ENCODE peak calls at places on chromosomes 5 and 9, in seven cellular contexts. One of them, this sample, is unnamed.

GRCh38 chr5:105849701-105850100 is 1821.0 kb downstream of the EFNA5 start:
- DNase-seq in dorsolateral prefrontal cortex: no peak
- DNase-seq in activated T-cell treated with anti-CD3 and anti-CD28 coated beads, Interleukin-2, amount 50 U/mL, for 4 hours: no peak
- DNase-seq in C1 segment of cervical spinal cord: no peak
- DNase-seq in tibial nerve: no peak
- DNase-seq in ovary: no peak
- DNase-seq in NCI-H1105: no peak
- DNase-seq in this sample: no peak

GRCh38 chr5:92613546-92613945 is 967.5 kb downstream of the NR2F1-AS1 start:
- DNase-seq in dorsolateral prefrontal cortex: no peak
- DNase-seq in NCI-H1105: no peak
- DNase-seq in ovary: no peak
- DNase-seq in C1 segment of cervical spinal cord: no peak
- DNase-seq in tibial nerve: no peak
- DNase-seq in activated T-cell treated with anti-CD3 and anti-CD28 coated beads, Interleukin-2, amount 50 U/mL, for 4 hours: no peak
- DNase-seq in this sample: no peak

GRCh38 chr9:85264695-85265094 is 477.1 kb downstream of the AGTPBP1 start:
- DNase-seq in dorsolateral prefrontal cortex: no peak
- DNase-seq in ovary: no peak
- DNase-seq in C1 segment of cervical spinal cord: no peak
- DNase-seq in activated T-cell treated with anti-CD3 and anti-CD28 coated beads, Interleukin-2, amount 50 U/mL, for 4 hours: no peak
- DNase-seq in tibial nerve: no peak
- DNase-seq in NCI-H1105: no peak
- DNase-seq in this sample: no peak

GRCh38 chr9:19785230-19785629 is 3.6 kb downstream of the SLC24A2 start:
- DNase-seq in tibial nerve: no peak
- DNase-seq in dorsolateral prefrontal cortex: no peak
- DNase-seq in C1 segment of cervical spinal cord: no peak
- DNase-seq in ovary: no peak
- DNase-seq in activated T-cell treated with anti-CD3 and anti-CD28 coated beads, Interleukin-2, amount 50 U/mL, for 4 hours: no peak
- DNase-seq in NCI-H1105: no peak
- DNase-seq in this sample: no peak

GRCh38 chr5:81718300-81718699 is 32.6 kb downstream of the SSBP2 start:
- DNase-seq in C1 segment of cervical spinal cord: no peak
- DNase-seq in tibial nerve: no peak
- DNase-seq in dorsolateral prefrontal cortex: no peak
- DNase-seq in ovary: no peak
- DNase-seq in NCI-H1105: no peak
- DNase-seq in activated T-cell treated with anti-CD3 and anti-CD28 coated beads, Interleukin-2, amount 50 U/mL, for 4 hours: no peak
- DNase-seq in this sample: no peak

GRCh38 chr5:270340-270739 is 1.1 kb upstream of the PDCD6 start:
- DNase-seq in activated T-cell treated with anti-CD3 and anti-CD28 coated beads, Interleukin-2, amount 50 U/mL, for 4 hours: no peak
- DNase-seq in dorsolateral prefrontal cortex: no peak
- DNase-seq in C1 segment of cervical spinal cord: no peak
- DNase-seq in ovary: peak
- DNase-seq in NCI-H1105: no peak
- DNase-seq in tibial nerve: no peak
- DNase-seq in this sample: no peak

GRCh38 chr5:35129276-35129675 is 81.5 kb upstream of the AGXT2 start:
- DNase-seq in NCI-H1105: no peak
- DNase-seq in activated T-cell treated with anti-CD3 and anti-CD28 coated beads, Interleukin-2, amount 50 U/mL, for 4 hours: no peak
- DNase-seq in dorsolateral prefrontal cortex: no peak
- DNase-seq in tibial nerve: no peak
- DNase-seq in ovary: no peak
- DNase-seq in C1 segment of cervical spinal cord: no peak
- DNase-seq in this sample: no peak

GRCh38 chr5:171711631-171712030 is 74.0 kb upstream of the SMIM23 start:
- DNase-seq in ovary: no peak
- DNase-seq in tibial nerve: no peak
- DNase-seq in C1 segment of cervical spinal cord: no peak
- DNase-seq in activated T-cell treated with anti-CD3 and anti-CD28 coated beads, Interleukin-2, amount 50 U/mL, for 4 hours: no peak
- DNase-seq in dorsolateral prefrontal cortex: no peak
- DNase-seq in NCI-H1105: no peak
- DNase-seq in this sample: no peak

GRCh38 chr9:129436751-129437625 is 183.9 kb downstream of the C9orf50 start:
- DNase-seq in ovary: peak
- DNase-seq in activated T-cell treated with anti-CD3 and anti-CD28 coated beads, Interleukin-2, amount 50 U/mL, for 4 hours: peak
- DNase-seq in C1 segment of cervical spinal cord: no peak
- DNase-seq in NCI-H1105: peak
- DNase-seq in tibial nerve: no peak
- DNase-seq in dorsolateral prefrontal cortex: peak
- DNase-seq in this sample: no peak

GRCh38 chr5:135318037-135318436 is 81.0 kb downstream of the MACROH2A1 start:
- DNase-seq in tibial nerve: no peak
- DNase-seq in NCI-H1105: no peak
- DNase-seq in activated T-cell treated with anti-CD3 and anti-CD28 coated beads, Interleukin-2, amount 50 U/mL, for 4 hours: no peak
- DNase-seq in C1 segment of cervical spinal cord: no peak
- DNase-seq in dorsolateral prefrontal cortex: peak
- DNase-seq in ovary: no peak
- DNase-seq in this sample: no peak

GRCh38 chr9:4128876-4129275 is 171.0 kb downstream of the GLIS3 start:
- DNase-seq in C1 segment of cervical spinal cord: no peak
- DNase-seq in tibial nerve: no peak
- DNase-seq in dorsolateral prefrontal cortex: no peak
- DNase-seq in NCI-H1105: no peak
- DNase-seq in ovary: no peak
- DNase-seq in activated T-cell treated with anti-CD3 and anti-CD28 coated beads, Interleukin-2, amount 50 U/mL, for 4 hours: no peak
- DNase-seq in this sample: no peak

GRCh38 chr5:52690236-52690685 is 97.5 kb upstream of the ITGA1 start:
- DNase-seq in ovary: no peak
- DNase-seq in C1 segment of cervical spinal cord: no peak
- DNase-seq in dorsolateral prefrontal cortex: no peak
- DNase-seq in NCI-H1105: no peak
- DNase-seq in activated T-cell treated with anti-CD3 and anti-CD28 coated beads, Interleukin-2, amount 50 U/mL, for 4 hours: no peak
- DNase-seq in tibial nerve: no peak
- DNase-seq in this sample: no peak

GRCh38 chr9:131138676-131139075 is 13.3 kb downstream of the NUP214 start:
- DNase-seq in NCI-H1105: no peak
- DNase-seq in ovary: no peak
- DNase-seq in tibial nerve: no peak
- DNase-seq in dorsolateral prefrontal cortex: no peak
- DNase-seq in activated T-cell treated with anti-CD3 and anti-CD28 coated beads, Interleukin-2, amount 50 U/mL, for 4 hours: no peak
- DNase-seq in C1 segment of cervical spinal cord: no peak
- DNase-seq in this sample: no peak

GRCh38 chr9:21782207-21782606 is 20.2 kb upstream of the MTAP start:
- DNase-seq in tibial nerve: no peak
- DNase-seq in NCI-H1105: no peak
- DNase-seq in activated T-cell treated with anti-CD3 and anti-CD28 coated beads, Interleukin-2, amount 50 U/mL, for 4 hours: no peak
- DNase-seq in C1 segment of cervical spinal cord: no peak
- DNase-seq in ovary: no peak
- DNase-seq in dorsolateral prefrontal cortex: no peak
- DNase-seq in this sample: no peak

GRCh38 chr5:51377151-51378060 is 5.8 kb upstream of the ISL1 start:
- DNase-seq in ovary: no peak
- DNase-seq in dorsolateral prefrontal cortex: no peak
- DNase-seq in C1 segment of cervical spinal cord: no peak
- DNase-seq in NCI-H1105: no peak
- DNase-seq in activated T-cell treated with anti-CD3 and anti-CD28 coated beads, Interleukin-2, amount 50 U/mL, for 4 hours: no peak
- DNase-seq in tibial nerve: no peak
- DNase-seq in this sample: no peak

GRCh38 chr9:130770093-130770492 is 65.0 kb upstream of the ABL1 start:
- DNase-seq in activated T-cell treated with anti-CD3 and anti-CD28 coated beads, Interleukin-2, amount 50 U/mL, for 4 hours: no peak
- DNase-seq in dorsolateral prefrontal cortex: no peak
- DNase-seq in ovary: no peak
- DNase-seq in NCI-H1105: no peak
- DNase-seq in C1 segment of cervical spinal cord: no peak
- DNase-seq in tibial nerve: no peak
- DNase-seq in this sample: no peak

GRCh38 chr5:95620870-95621838 is 1.3 kb downstream of the GPR150 start:
- DNase-seq in tibial nerve: no peak
- DNase-seq in activated T-cell treated with anti-CD3 and anti-CD28 coated beads, Interleukin-2, amount 50 U/mL, for 4 hours: peak
- DNase-seq in dorsolateral prefrontal cortex: no peak
- DNase-seq in C1 segment of cervical spinal cord: no peak
- DNase-seq in NCI-H1105: peak
- DNase-seq in ovary: no peak
- DNase-seq in this sample: no peak

GRCh38 chr5:117681855-117682254 is 1107.2 kb upstream of the SEMA6A start:
- DNase-seq in activated T-cell treated with anti-CD3 and anti-CD28 coated beads, Interleukin-2, amount 50 U/mL, for 4 hours: no peak
- DNase-seq in NCI-H1105: no peak
- DNase-seq in ovary: no peak
- DNase-seq in C1 segment of cervical spinal cord: no peak
- DNase-seq in dorsolateral prefrontal cortex: no peak
- DNase-seq in tibial nerve: no peak
- DNase-seq in this sample: no peak

GRCh38 chr5:59007460-59008063 is 424.7 kb downstream of the RAB3C start:
- DNase-seq in NCI-H1105: peak
- DNase-seq in dorsolateral prefrontal cortex: no peak
- DNase-seq in ovary: no peak
- DNase-seq in tibial nerve: no peak
- DNase-seq in C1 segment of cervical spinal cord: no peak
- DNase-seq in activated T-cell treated with anti-CD3 and anti-CD28 coated beads, Interleukin-2, amount 50 U/mL, for 4 hours: no peak
- DNase-seq in this sample: no peak

GRCh38 chr5:39360483-39361071 is 3.7 kb downstream of the C9 start:
- DNase-seq in activated T-cell treated with anti-CD3 and anti-CD28 coated beads, Interleukin-2, amount 50 U/mL, for 4 hours: no peak
- DNase-seq in tibial nerve: no peak
- DNase-seq in ovary: no peak
- DNase-seq in C1 segment of cervical spinal cord: no peak
- DNase-seq in dorsolateral prefrontal cortex: no peak
- DNase-seq in NCI-H1105: no peak
- DNase-seq in this sample: no peak

GRCh38 chr9:3332802-3333201 is 193.0 kb downstream of the RFX3 start:
- DNase-seq in tibial nerve: no peak
- DNase-seq in dorsolateral prefrontal cortex: no peak
- DNase-seq in NCI-H1105: no peak
- DNase-seq in ovary: no peak
- DNase-seq in activated T-cell treated with anti-CD3 and anti-CD28 coated beads, Interleukin-2, amount 50 U/mL, for 4 hours: no peak
- DNase-seq in C1 segment of cervical spinal cord: no peak
- DNase-seq in this sample: no peak

GRCh38 chr5:173729079-173729765 is 112.8 kb upstream of the BOD1 start:
- DNase-seq in tibial nerve: no peak
- DNase-seq in activated T-cell treated with anti-CD3 and anti-CD28 coated beads, Interleukin-2, amount 50 U/mL, for 4 hours: no peak
- DNase-seq in C1 segment of cervical spinal cord: no peak
- DNase-seq in NCI-H1105: no peak
- DNase-seq in dorsolateral prefrontal cortex: no peak
- DNase-seq in ovary: no peak
- DNase-seq in this sample: no peak

GRCh38 chr9:127754099-127754760 is 19.1 kb upstream of the TOR2A start:
- DNase-seq in tibial nerve: no peak
- DNase-seq in ovary: no peak
- DNase-seq in dorsolateral prefrontal cortex: peak
- DNase-seq in NCI-H1105: peak
- DNase-seq in C1 segment of cervical spinal cord: no peak
- DNase-seq in activated T-cell treated with anti-CD3 and anti-CD28 coated beads, Interleukin-2, amount 50 U/mL, for 4 hours: no peak
- DNase-seq in this sample: no peak

GRCh38 chr9:72137697-72138365 is 11.4 kb upstream of the GDA start:
- DNase-seq in C1 segment of cervical spinal cord: no peak
- DNase-seq in NCI-H1105: no peak
- DNase-seq in activated T-cell treated with anti-CD3 and anti-CD28 coated beads, Interleukin-2, amount 50 U/mL, for 4 hours: no peak
- DNase-seq in ovary: no peak
- DNase-seq in tibial nerve: no peak
- DNase-seq in dorsolateral prefrontal cortex: no peak
- DNase-seq in this sample: no peak

GRCh38 chr9:99040254-99040653 is 64.7 kb upstream of the TGFBR1 start:
- DNase-seq in dorsolateral prefrontal cortex: no peak
- DNase-seq in activated T-cell treated with anti-CD3 and anti-CD28 coated beads, Interleukin-2, amount 50 U/mL, for 4 hours: no peak
- DNase-seq in ovary: no peak
- DNase-seq in tibial nerve: no peak
- DNase-seq in NCI-H1105: no peak
- DNase-seq in C1 segment of cervical spinal cord: no peak
- DNase-seq in this sample: no peak

GRCh38 chr5:140420226-140420570 is 18.6 kb downstream of the ANKHD1 start:
- DNase-seq in NCI-H1105: no peak
- DNase-seq in tibial nerve: no peak
- DNase-seq in ovary: no peak
- DNase-seq in C1 segment of cervical spinal cord: no peak
- DNase-seq in activated T-cell treated with anti-CD3 and anti-CD28 coated beads, Interleukin-2, amount 50 U/mL, for 4 hours: no peak
- DNase-seq in dorsolateral prefrontal cortex: no peak
- DNase-seq in this sample: no peak

This sample was measured in brain pericyte.